ENCODE peak calls at places on chromosomes 4 and X, in seven cellular contexts. One of them, this sample, is unnamed.

GRCh38 chr4:175385797-175386196 is 426.3 kb downstream of the GPM6A start:
- DNase-seq in breast epithelium: no peak
- DNase-seq in tibial artery: no peak
- DNase-seq in heart left ventricle: no peak
- DNase-seq in ascending aorta: no peak
- DNase-seq in uterus: no peak
- DNase-seq in ovary: no peak
- DNase-seq in this sample: no peak

GRCh38 chr4:41814565-41814964 is 66.0 kb upstream of the PHOX2B start:
- DNase-seq in ascending aorta: no peak
- DNase-seq in breast epithelium: no peak
- DNase-seq in tibial artery: no peak
- DNase-seq in ovary: no peak
- DNase-seq in heart left ventricle: peak; percentile 25
- DNase-seq in uterus: no peak
- DNase-seq in this sample: no peak

GRCh38 chrX:108001218-108001814 is 19.1 kb upstream of the TEX13B start:
- DNase-seq in ovary: no peak
- DNase-seq in tibial artery: no peak
- DNase-seq in breast epithelium: no peak
- DNase-seq in heart left ventricle: no peak
- DNase-seq in uterus: no peak
- DNase-seq in ascending aorta: no peak
- DNase-seq in this sample: no peak

GRCh38 chr4:168257663-168258235 is 60.8 kb downstream of the DDX60 start:
- DNase-seq in uterus: no peak
- DNase-seq in ovary: no peak
- DNase-seq in tibial artery: no peak
- DNase-seq in heart left ventricle: peak; percentile 24
- DNase-seq in breast epithelium: no peak
- DNase-seq in ascending aorta: no peak
- DNase-seq in this sample: no peak

GRCh38 chrX:45154033-45154360 is 46.7 kb downstream of the DIPK2B start:
- DNase-seq in ovary: no peak
- DNase-seq in breast epithelium: no peak
- DNase-seq in ascending aorta: no peak
- DNase-seq in heart left ventricle: no peak
- DNase-seq in uterus: no peak
- DNase-seq in tibial artery: no peak
- DNase-seq in this sample: no peak

GRCh38 chrX:26376037-26376708 is 160.2 kb downstream of the MAGEB5 start:
- DNase-seq in breast epithelium: no peak
- DNase-seq in tibial artery: no peak
- DNase-seq in uterus: no peak
- DNase-seq in ascending aorta: no peak
- DNase-seq in heart left ventricle: no peak
- DNase-seq in ovary: no peak
- DNase-seq in this sample: no peak

GRCh38 chr4:127400736-127401346 is 231.9 kb upstream of the INTU start:
- DNase-seq in breast epithelium: no peak
- DNase-seq in heart left ventricle: peak; percentile 29
- DNase-seq in tibial artery: peak; percentile 69
- DNase-seq in ovary: peak; percentile 44
- DNase-seq in uterus: peak; percentile 19
- DNase-seq in ascending aorta: no peak
- DNase-seq in this sample: peak; percentile 28

GRCh38 chrX:49064303-49064702 is 5.5 kb downstream of the CCDC120 start:
- DNase-seq in ovary: no peak
- DNase-seq in breast epithelium: no peak
- DNase-seq in uterus: no peak
- DNase-seq in heart left ventricle: no peak
- DNase-seq in tibial artery: no peak
- DNase-seq in ascending aorta: no peak
- DNase-seq in this sample: no peak

GRCh38 chrX:133399411-133399810 is 15.9 kb downstream of the GPC4 start:
- DNase-seq in uterus: no peak
- DNase-seq in ovary: no peak
- DNase-seq in tibial artery: no peak
- DNase-seq in breast epithelium: no peak
- DNase-seq in heart left ventricle: no peak
- DNase-seq in ascending aorta: no peak
- DNase-seq in this sample: no peak

GRCh38 chr4:99803702-99804101 is 12.9 kb upstream of the DAPP1 start:
- DNase-seq in breast epithelium: no peak
- DNase-seq in uterus: no peak
- DNase-seq in ascending aorta: no peak
- DNase-seq in tibial artery: no peak
- DNase-seq in heart left ventricle: no peak
- DNase-seq in ovary: no peak
- DNase-seq in this sample: no peak

GRCh38 chr4:140054861-140055260 is 99.1 kb downstream of the MAML3 start:
- DNase-seq in ovary: no peak
- DNase-seq in heart left ventricle: no peak
- DNase-seq in breast epithelium: no peak
- DNase-seq in uterus: no peak
- DNase-seq in tibial artery: no peak
- DNase-seq in ascending aorta: no peak
- DNase-seq in this sample: no peak

GRCh38 chrX:81414630-81415029 is 212.7 kb downstream of the SH3BGRL start:
- DNase-seq in tibial artery: no peak
- DNase-seq in ovary: no peak
- DNase-seq in heart left ventricle: no peak
- DNase-seq in ascending aorta: no peak
- DNase-seq in uterus: no peak
- DNase-seq in breast epithelium: no peak
- DNase-seq in this sample: no peak

GRCh38 chr4:52968696-52969095 is 106.6 kb downstream of the RASL11B start:
- DNase-seq in ovary: no peak
- DNase-seq in breast epithelium: no peak
- DNase-seq in tibial artery: no peak
- DNase-seq in ascending aorta: no peak
- DNase-seq in heart left ventricle: no peak
- DNase-seq in uterus: no peak
- DNase-seq in this sample: no peak

GRCh38 chr4:17535242-17535641 is 20.3 kb downstream of the CLRN2 start:
- DNase-seq in tibial artery: no peak
- DNase-seq in ovary: no peak
- DNase-seq in uterus: no peak
- DNase-seq in ascending aorta: no peak
- DNase-seq in breast epithelium: no peak
- DNase-seq in heart left ventricle: no peak
- DNase-seq in this sample: no peak

GRCh38 chrX:28847423-28847822 is 260.2 kb downstream of the IL1RAPL1 start:
- DNase-seq in uterus: no peak
- DNase-seq in tibial artery: no peak
- DNase-seq in heart left ventricle: peak; percentile 31
- DNase-seq in ascending aorta: no peak
- DNase-seq in breast epithelium: no peak
- DNase-seq in ovary: no peak
- DNase-seq in this sample: peak; percentile 25

GRCh38 chrX:43526878-43527277 is 129.2 kb upstream of the MAOA start:
- DNase-seq in heart left ventricle: no peak
- DNase-seq in breast epithelium: no peak
- DNase-seq in ascending aorta: no peak
- DNase-seq in tibial artery: no peak
- DNase-seq in uterus: no peak
- DNase-seq in ovary: no peak
- DNase-seq in this sample: no peak

GRCh38 chr4:143489116-143489515 is 24.4 kb upstream of the SMARCA5 start:
- DNase-seq in heart left ventricle: no peak
- DNase-seq in tibial artery: no peak
- DNase-seq in ascending aorta: no peak
- DNase-seq in uterus: no peak
- DNase-seq in breast epithelium: no peak
- DNase-seq in ovary: no peak
- DNase-seq in this sample: no peak

GRCh38 chr4:103429283-103429682 is 231.1 kb upstream of the CENPE start:
- DNase-seq in breast epithelium: no peak
- DNase-seq in uterus: no peak
- DNase-seq in heart left ventricle: no peak
- DNase-seq in tibial artery: no peak
- DNase-seq in ascending aorta: no peak
- DNase-seq in ovary: no peak
- DNase-seq in this sample: no peak

GRCh38 chrX:15511563-15511962 is 11.0 kb downstream of the BMX start:
- DNase-seq in tibial artery: no peak
- DNase-seq in heart left ventricle: no peak
- DNase-seq in uterus: no peak
- DNase-seq in ovary: no peak
- DNase-seq in ascending aorta: no peak
- DNase-seq in breast epithelium: no peak
- DNase-seq in this sample: no peak

GRCh38 chr4:166143227-166143626 is 270.2 kb downstream of the TLL1 start:
- DNase-seq in heart left ventricle: no peak
- DNase-seq in uterus: no peak
- DNase-seq in ascending aorta: no peak
- DNase-seq in breast epithelium: no peak
- DNase-seq in tibial artery: no peak
- DNase-seq in ovary: no peak
- DNase-seq in this sample: no peak

GRCh38 chrX:114152130-114152529 is 431.8 kb upstream of the HTR2C start:
- DNase-seq in heart left ventricle: no peak
- DNase-seq in ascending aorta: no peak
- DNase-seq in uterus: no peak
- DNase-seq in breast epithelium: no peak
- DNase-seq in ovary: no peak
- DNase-seq in tibial artery: no peak
- DNase-seq in this sample: no peak

GRCh38 chr4:152618971-152619370 is 60.8 kb downstream of the TMEM154 start:
- DNase-seq in heart left ventricle: no peak
- DNase-seq in tibial artery: no peak
- DNase-seq in uterus: no peak
- DNase-seq in ascending aorta: no peak
- DNase-seq in breast epithelium: no peak
- DNase-seq in ovary: no peak
- DNase-seq in this sample: no peak

GRCh38 chr4:132827522-132827921 is 321.6 kb upstream of the PCDH10 start:
- DNase-seq in uterus: no peak
- DNase-seq in ascending aorta: no peak
- DNase-seq in tibial artery: no peak
- DNase-seq in breast epithelium: no peak
- DNase-seq in heart left ventricle: no peak
- DNase-seq in ovary: no peak
- DNase-seq in this sample: no peak

GRCh38 chr4:110296892-110297291 is 98.5 kb upstream of the ELOVL6 start:
- DNase-seq in heart left ventricle: no peak
- DNase-seq in ovary: no peak
- DNase-seq in tibial artery: no peak
- DNase-seq in ascending aorta: no peak
- DNase-seq in uterus: no peak
- DNase-seq in breast epithelium: no peak
- DNase-seq in this sample: no peak

GRCh38 chr4:185210102-185210981 is 944 bp downstream of the SNX25 start:
- DNase-seq in tibial artery: peak; percentile 85
- DNase-seq in heart left ventricle: peak; percentile 67
- DNase-seq in ascending aorta: no peak
- DNase-seq in breast epithelium: no peak
- DNase-seq in ovary: peak; percentile 70
- DNase-seq in uterus: no peak
- DNase-seq in this sample: peak; percentile 38

GRCh38 chr4:8229341-8229975 is 30.4 kb downstream of the SH3TC1 start:
- DNase-seq in breast epithelium: no peak
- DNase-seq in uterus: no peak
- DNase-seq in tibial artery: no peak
- DNase-seq in heart left ventricle: no peak
- DNase-seq in ovary: no peak
- DNase-seq in ascending aorta: no peak
- DNase-seq in this sample: no peak

GRCh38 chr4:113635739-113636437 is 125.7 kb downstream of the CAMK2D start:
- DNase-seq in tibial artery: no peak
- DNase-seq in ascending aorta: no peak
- DNase-seq in ovary: no peak
- DNase-seq in heart left ventricle: no peak
- DNase-seq in uterus: no peak
- DNase-seq in breast epithelium: no peak
- DNase-seq in this sample: no peak
- H3K4me3 ChIP-seq in tibial artery: no peak overlapping the region
- H3K4me3 ChIP-seq in ascending aorta: no peak overlapping the region
- H3K4me3 ChIP-seq in ovary: no peak overlapping the region
- H3K4me3 ChIP-seq in heart left ventricle: no peak overlapping the region
- H3K4me3 ChIP-seq in uterus: no peak overlapping the region
- H3K4me3 ChIP-seq in breast epithelium: no peak overlapping the region
- H3K4me3 ChIP-seq in this sample: peak overlapping the region; percentile 0

GRCh38 chrX:68830486-68831404 is 1.9 kb downstream of the EFNB1 start:
- DNase-seq in ascending aorta: no peak
- DNase-seq in ovary: peak; percentile 31
- DNase-seq in uterus: no peak
- DNase-seq in heart left ventricle: no peak
- DNase-seq in tibial artery: no peak
- DNase-seq in breast epithelium: no peak
- DNase-seq in this sample: no peak
- TF ChIP-seq CTCF in ascending aorta: no peak
- TF ChIP-seq CTCF in ovary: no peak
- TF ChIP-seq CTCF in uterus: no peak
- TF ChIP-seq CTCF in heart left ventricle: no peak
- TF ChIP-seq CTCF in tibial artery: no peak
- TF ChIP-seq CTCF in breast epithelium: no peak
- TF ChIP-seq CTCF in this sample: no peak

GRCh38 chrX:7019555-7019954 is 128.0 kb upstream of the STS start:
- DNase-seq in ascending aorta: no peak
- DNase-seq in breast epithelium: no peak
- DNase-seq in tibial artery: no peak
- DNase-seq in uterus: no peak
- DNase-seq in ovary: no peak
- DNase-seq in heart left ventricle: no peak
- DNase-seq in this sample: no peak
- H3K27ac ChIP-seq in ascending aorta: no peak overlapping the region
- H3K27ac ChIP-seq in breast epithelium: no peak overlapping the region
- H3K27ac ChIP-seq in tibial artery: no peak overlapping the region
- H3K27ac ChIP-seq in uterus: no peak overlapping the region
- H3K27ac ChIP-seq in ovary: no peak overlapping the region
- H3K27ac ChIP-seq in heart left ventricle: no peak overlapping the region
- H3K27ac ChIP-seq in this sample: no peak overlapping the region

DNA sequence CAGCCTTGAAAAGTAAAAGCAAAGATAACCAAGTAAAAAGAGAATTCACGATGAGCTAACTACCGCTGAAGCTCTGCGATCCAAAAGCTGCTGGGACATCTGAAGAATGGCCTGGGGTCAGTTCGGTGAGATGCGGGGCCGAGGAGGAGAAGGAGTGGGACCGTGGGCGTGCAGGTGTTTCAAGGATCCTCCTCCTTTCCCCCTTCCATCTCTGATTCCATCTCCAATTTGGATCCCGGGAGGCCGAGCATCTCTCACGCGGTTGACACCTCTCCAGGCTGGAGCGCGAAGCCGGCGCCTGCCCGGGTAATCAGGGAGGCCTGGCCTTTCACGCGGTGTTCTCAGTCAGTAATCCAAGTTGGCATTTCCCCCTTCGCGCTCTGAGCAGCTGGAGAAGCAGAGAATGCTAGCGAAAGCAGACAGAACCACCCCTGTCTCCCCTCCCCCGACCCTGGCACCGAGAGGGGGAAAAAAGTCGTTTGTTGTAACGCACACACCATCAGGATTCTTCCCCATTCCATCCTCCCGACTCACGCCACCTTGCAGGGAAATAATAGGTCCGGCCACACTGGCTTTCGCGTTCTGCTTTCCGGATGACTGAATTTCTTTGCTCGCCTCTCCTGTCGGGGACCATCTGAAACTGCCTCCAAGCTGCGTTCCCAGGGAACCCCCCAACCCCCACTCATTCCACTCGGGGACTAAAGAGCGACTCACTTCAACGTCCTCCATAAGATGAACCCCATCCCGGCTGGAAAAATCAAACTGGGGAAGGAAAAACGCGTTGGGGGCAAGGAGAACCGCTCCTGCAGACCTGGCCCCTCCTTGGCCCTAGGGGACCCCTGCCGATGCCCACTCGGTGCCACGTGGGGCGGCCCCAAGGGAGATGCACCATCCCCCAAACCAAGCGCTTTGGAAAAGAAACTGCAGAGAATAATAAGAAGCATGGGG is 6.5 kb downstream of the NEUROG2 start:
- DNase-seq in heart left ventricle: no peak
- DNase-seq in uterus: no peak
- DNase-seq in ascending aorta: no peak
- DNase-seq in tibial artery: no peak
- DNase-seq in ovary: no peak
- DNase-seq in breast epithelium: no peak
- DNase-seq in this sample: no peak
- H3K4me3 ChIP-seq in heart left ventricle: no peak overlapping the region
- H3K4me3 ChIP-seq in uterus: peak overlapping the region; percentile 5
- H3K4me3 ChIP-seq in ascending aorta: peak overlapping the region; percentile 44
- H3K4me3 ChIP-seq in tibial artery: peak overlapping the region; percentile 21
- H3K4me3 ChIP-seq in ovary: no peak overlapping the region
- H3K4me3 ChIP-seq in breast epithelium: peak overlapping the region; percentile 47
- H3K4me3 ChIP-seq in this sample: peak overlapping the region; percentile 39

This sample was measured in left ventricle myocardium inferior.